ENCODE peak calls at places on chromosomes 13 and 19, in eight cellular contexts. C is choroid plexus epithelial cell; Q is Caki2; Y is HL-60; J is CD4-positive, alpha-beta memory T cell; T is AG10803; P is WTC11; V is testis. M is an unnamed sample.

GRCh38 chr19:33726756-33727155 is 69.9 kb upstream of the KCTD15 start:
- DNase-seq in V (no peak), C (no peak), P (no peak), T (no peak), Y (no peak), J (no peak), Q (no peak), M (no peak)

GRCh38 chr13:34156841-34157365 is 339.0 kb downstream of the RFC3 start:
- DNase-seq in J (no peak), Y (peak; percentile 44), C (peak; percentile 97), Q (peak; percentile 84), T (peak; percentile 91), P (no peak), V (peak; percentile 22), M (peak; percentile 100)

GRCh38 chr13:29754486-29754806 is 96.0 kb downstream of the UBL3 start:
- DNase-seq in T (peak; percentile 47), C (peak; percentile 45), P (peak; percentile 23), V (no peak), Q (peak; percentile 57), J (no peak), Y (no peak), M (peak; percentile 42)

GRCh38 chr19:35860818-35861639 is 4.3 kb downstream of the KIRREL2 start:
- DNase-seq in J (no peak), Y (no peak), Q (no peak), C (no peak), T (no peak), V (no peak), P (peak; percentile 92), M (no peak)

GRCh38 chr13:74191036-74191809 is 57.0 kb upstream of the KLF12 start:
- DNase-seq in J (peak; percentile 12), C (peak; percentile 21), Q (peak; percentile 66), Y (no peak), T (no peak), V (no peak), P (no peak), M (peak; percentile 54)

GRCh38 chr13:47306991-47307390 is 410.1 kb upstream of the HTR2A start:
- DNase-seq in J (no peak), T (no peak), P (no peak), V (no peak), Q (no peak), Y (no peak), C (peak; percentile 13), M (no peak)

GRCh38 chr13:77535448-77535847 is at the start of gene SCEL:
- DNase-seq in V (no peak), Y (no peak), C (no peak), P (no peak), J (no peak), Q (no peak), T (no peak), M (peak; percentile 10)

GRCh38 chr13:74061939-74062595 is 72.1 kb downstream of the KLF12 start:
- DNase-seq in Q (no peak), T (peak; percentile 74), V (peak; percentile 32), Y (no peak), C (peak; percentile 89), P (no peak), J (peak; percentile 66), M (peak; percentile 20)

GRCh38 chr19:28020631-28021315 is 1192.2 kb downstream of the UQCRFS1 start:
- DNase-seq in V (no peak), C (no peak), Q (no peak), J (no peak), T (peak; percentile 5), P (no peak), Y (no peak), M (no peak)

M was measured in HT1080.